ENCODE peak calls at places on chromosomes 7 and 10, in ten cellular contexts. Q is cardiac muscle cell, F is fibroblast of lung, J is OCI-LY7, K is AG04450, D is neural progenitor cell, P is DND-41, X is heart left ventricle, H is nephron progenitor cell, S is HL-60. E is an unnamed sample.

GRCh38 chr10:356452-356851 is 221.2 kb downstream of the ZMYND11 start:
- DNase-seq in Q (no peak), F (no peak), J (peak; percentile 21), K (no peak), D (no peak), P (no peak), X (no peak), H (no peak), S (no peak), E (no peak)

GRCh38 chr7:25857376-25858067 is 294.5 kb upstream of the NFE2L3 start:
- DNase-seq in Q (peak; percentile 60), F (peak; percentile 80), J (no peak), K (no peak), D (peak; percentile 62), P (no peak), X (no peak), H (peak; percentile 74), S (peak; percentile 89), E (peak; percentile 24)

GRCh38 chr10:104922810-104923209 is 281.7 kb downstream of the SORCS3 start:
- DNase-seq in Q (no peak), F (no peak), J (no peak), K (no peak), D (no peak), P (no peak), X (no peak), H (no peak), S (no peak), E (no peak)

GRCh38 chr7:27148031-27148775 is 629 bp upstream of the HOXA6 start:
- DNase-seq in Q (no peak), F (peak; percentile 57), J (no peak), K (no peak), D (no peak), P (no peak), X (peak; percentile 51), H (peak; percentile 39), S (no peak), E (no peak)

GRCh38 chr7:16025696-16026095 is 339.2 kb upstream of the MEOX2 start:
- DNase-seq in Q (no peak), F (no peak), J (no peak), K (no peak), D (no peak), P (no peak), X (no peak), H (no peak), S (no peak), E (no peak)

GRCh38 chr7:27184342-27185012 is 555 bp downstream of the HOXA11 start:
- DNase-seq in Q (peak; percentile 55), F (no peak), J (no peak), K (no peak), D (peak; percentile 48), P (no peak), X (peak; percentile 68), H (peak; percentile 71), S (peak; percentile 40), E (peak; percentile 38)

GRCh38 chr7:46229409-46229808 is 308.3 kb upstream of the IGFBP3 start:
- DNase-seq in Q (no peak), F (peak; percentile 45), J (no peak), K (peak; percentile 59), D (no peak), P (no peak), X (no peak), H (no peak), S (no peak), E (no peak)

GRCh38 chr7:106485031-106485551 is 175.9 kb downstream of the CCDC71L start:
- DNase-seq in Q (no peak), F (peak; percentile 82), J (no peak), K (peak; percentile 42), D (no peak), P (no peak), X (no peak), H (no peak), S (no peak), E (no peak)

DNA sequence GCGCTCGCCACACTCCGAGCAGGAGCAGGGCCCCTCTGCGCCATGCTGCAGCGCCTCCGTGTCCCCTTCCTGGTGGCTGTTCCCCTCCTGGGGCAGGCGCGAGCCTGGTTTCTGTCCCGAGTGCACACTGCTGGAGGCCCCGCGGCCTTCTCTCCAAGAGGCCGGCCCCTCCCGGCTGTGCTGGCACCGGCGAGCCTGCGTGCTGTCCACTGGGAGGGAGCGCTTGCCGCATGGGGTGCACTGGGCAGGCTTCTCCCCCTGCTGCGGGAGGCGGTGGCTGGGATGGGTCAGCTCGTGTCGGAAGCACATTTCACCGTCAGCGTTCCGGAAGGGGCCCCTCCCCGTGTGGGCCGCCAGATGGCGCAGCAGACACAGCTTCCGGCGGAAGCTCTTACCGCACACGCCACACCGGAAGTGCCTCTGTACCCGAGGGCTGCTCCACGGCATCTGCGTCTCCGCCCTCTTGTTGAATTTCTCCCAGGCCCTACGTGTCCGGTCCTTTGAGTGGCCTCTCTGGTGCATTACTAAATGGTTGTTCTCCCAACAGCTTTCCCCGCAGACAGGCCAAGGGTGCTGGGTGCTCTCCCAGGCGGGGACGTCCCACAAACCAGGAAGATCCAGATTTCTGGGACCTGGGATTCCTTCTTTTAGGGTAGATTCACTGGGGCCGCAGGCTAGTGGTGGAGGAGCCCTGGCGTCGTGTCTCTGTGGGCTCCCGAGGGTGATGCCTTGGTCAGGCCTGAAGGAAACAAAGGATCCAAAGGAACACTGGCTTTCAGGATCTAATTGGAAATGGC is 18.7 kb downstream of the ZNF786 start:
- DNase-seq in Q (peak; percentile 58), F (peak; percentile 4), J (no peak), K (no peak), D (peak; percentile 78), P (no peak), X (peak; percentile 69), H (peak; percentile 62), S (peak; percentile 83), E (peak; percentile 73)
- TF ChIP-seq CTCF in Q (peak; percentile 10), F (no peak), J (no peak), K (peak; percentile 3), D (peak; percentile 61), P (no peak), X (peak; percentile 36), H (peak; percentile 57), S (peak; percentile 58), E (peak; percentile 56)

GRCh38 chr10:73799899-73800559 is 11.4 kb downstream of the NDST2 start:
- DNase-seq in Q (no peak), F (no peak), J (no peak), K (no peak), D (no peak), P (no peak), X (no peak), H (no peak), S (no peak), E (no peak)

GRCh38 chr10:73801253-73801590 is 10.2 kb downstream of the NDST2 start:
- DNase-seq in Q (no peak), F (no peak), J (no peak), K (no peak), D (no peak), P (no peak), X (no peak), H (no peak), S (no peak), E (no peak)

GRCh38 chr10:73800560-73801252 is 10.7 kb downstream of the NDST2 start:
- DNase-seq in Q (no peak), F (no peak), J (no peak), K (no peak), D (no peak), P (no peak), X (no peak), H (no peak), S (no peak), E (no peak)

GRCh38 chr10:73803680-73804286 is 7.6 kb downstream of the NDST2 start:
- DNase-seq in Q (no peak), F (no peak), J (no peak), K (no peak), D (no peak), P (no peak), X (no peak), H (no peak), S (no peak), E (no peak)

DNA sequence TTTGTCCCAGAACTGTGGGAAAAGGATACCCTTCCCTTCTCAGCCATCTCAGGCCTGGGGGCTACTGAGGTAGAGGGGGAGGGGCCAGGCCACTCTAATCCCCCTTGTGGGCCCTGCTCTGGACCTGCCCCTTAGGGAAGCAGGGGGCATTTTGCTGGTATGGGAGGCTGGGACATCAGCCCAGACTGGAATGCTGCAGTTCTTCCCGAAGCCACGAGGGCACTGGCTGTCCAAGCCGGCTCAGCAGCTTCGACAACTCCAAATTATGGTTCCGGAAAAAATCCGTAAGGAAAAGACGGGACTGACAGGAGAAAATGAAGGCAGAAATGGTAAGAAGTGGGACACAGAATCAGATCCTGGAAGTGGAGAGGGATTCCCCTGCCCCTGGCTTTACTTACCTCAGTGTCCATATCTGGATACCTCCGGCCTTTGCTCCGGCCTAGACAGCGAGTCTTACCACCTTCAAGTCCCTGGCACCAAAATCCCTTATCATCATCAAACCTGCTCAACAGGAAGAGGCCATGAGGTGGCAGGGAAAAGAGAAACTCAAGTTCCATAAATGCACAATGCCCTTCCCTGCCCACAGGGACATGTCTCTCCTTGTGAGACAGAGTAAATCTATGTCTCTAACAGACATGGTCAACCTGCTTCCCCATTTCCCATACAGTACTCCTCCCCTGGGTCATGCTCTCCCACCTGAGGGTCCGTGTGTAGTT is 9.0 kb downstream of the NDST2 start:
- DNase-seq in Q (no peak), F (no peak), J (no peak), K (no peak), D (no peak), P (no peak), X (no peak), H (no peak), S (no peak), E (no peak)
- TF ChIP-seq CTCF in Q (no peak), F (no peak), J (no peak), K (no peak), D (no peak), P (peak; percentile 8), X (no peak), H (no peak), S (no peak), E (no peak)

DNA sequence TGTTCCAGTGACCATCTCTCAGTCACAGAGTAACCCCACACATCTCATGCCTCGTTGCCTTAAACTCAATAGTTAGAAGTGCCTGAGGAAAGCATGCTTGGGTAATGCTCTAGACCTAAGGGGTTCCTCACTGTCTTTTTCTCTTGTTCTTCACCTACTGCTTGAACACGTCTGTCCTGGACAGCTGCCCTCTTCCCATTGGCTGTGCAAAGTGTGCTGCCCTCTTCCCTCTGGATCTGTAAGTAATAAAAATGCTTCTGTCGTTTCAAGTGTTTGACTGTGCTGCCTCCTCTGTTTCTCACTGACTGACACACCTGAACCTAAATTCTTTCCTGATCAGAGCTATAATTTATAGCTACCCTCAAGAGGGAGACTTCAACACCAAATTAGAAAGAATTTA is 494.4 kb upstream of the GRM3 start:
- DNase-seq in Q (peak; percentile 4), F (no peak), J (no peak), K (no peak), D (no peak), P (no peak), X (no peak), H (no peak), S (no peak), E (no peak)
- TF ChIP-seq CTCF in Q (no peak), F (no peak), J (no peak), K (no peak), D (no peak), P (no peak), X (no peak), H (no peak), S (no peak), E (no peak)

DNA sequence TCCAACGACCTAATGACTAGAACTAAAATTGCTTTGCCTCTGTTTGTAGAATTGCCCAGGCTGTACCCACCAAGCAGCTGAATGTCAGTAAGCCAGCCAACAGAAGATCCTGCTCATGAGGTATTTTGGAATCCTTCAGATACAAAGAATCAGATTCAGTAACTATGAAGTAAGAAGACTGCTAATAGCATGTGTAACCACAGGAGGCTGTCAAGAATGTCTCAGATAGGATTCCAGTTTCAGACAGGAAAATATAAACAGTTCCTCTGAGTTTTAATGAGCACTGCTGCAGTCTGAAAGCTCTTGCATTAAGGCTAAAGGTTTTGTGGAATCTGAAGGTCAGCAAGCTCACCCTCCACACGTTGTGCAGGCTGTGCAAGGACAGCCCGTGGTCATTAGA is 112.6 kb upstream of the ADAM12 start:
- DNase-seq in Q (no peak), F (peak; percentile 66), J (no peak), K (peak; percentile 27), D (no peak), P (no peak), X (no peak), H (no peak), S (no peak), E (no peak)
- TF ChIP-seq CTCF in Q (no peak), F (no peak), J (no peak), K (peak; percentile 18), D (no peak), P (no peak), X (no peak), H (no peak), S (no peak), E (no peak)